ENCODE peak calls at places on chromosome 15, in ten cellular contexts. U, M, G, E, V, Y, N, B, C and J are unnamed samples.
A peak's percentile ranks its signal among the peaks of the same experiment; 100 is the strongest.

GRCh38 chr15:75307778-75308390 is 25.2 kb downstream of the GOLGA6D start:
- DNase-seq in U (peak; percentile 15), M (no peak), B (no peak), N (peak; percentile 41), G (peak; percentile 88), Y (peak; percentile 72), C (peak; percentile 70), V (peak; percentile 69), E (peak; percentile 78), J (peak; percentile 72)

GRCh38 chr15:38112406-38112805 is 140.2 kb upstream of the SPRED1 start:
- DNase-seq in V (no peak), N (no peak), E (no peak), Y (no peak), M (no peak), G (no peak), B (no peak), C (no peak), U (no peak), J (no peak)

GRCh38 chr15:48175126-48175525 is 3.0 kb downstream of the MYEF2 start:
- DNase-seq in V (no peak), G (no peak), N (no peak), M (peak; percentile 16), B (no peak), Y (no peak), C (no peak), E (no peak), U (no peak), J (no peak)

GRCh38 chr15:74627766-74628165 is 12.1 kb downstream of the CLK3 start:
- DNase-seq in E (no peak), M (no peak), C (no peak), N (no peak), B (no peak), V (no peak), Y (no peak), U (no peak), G (no peak), J (no peak)

GRCh38 chr15:65034719-65035118 is 5.3 kb upstream of the MTFMT start:
- DNase-seq in Y (no peak), N (no peak), G (no peak), V (no peak), C (no peak), M (no peak), U (no peak), E (no peak), B (no peak), J (no peak)

GRCh38 chr15:51185213-51185619 is 90.5 kb upstream of the TNFAIP8L3 start:
- DNase-seq in V (no peak), E (no peak), Y (peak; percentile 22), C (no peak), G (no peak), M (no peak), N (no peak), U (no peak), B (no peak), J (no peak)

GRCh38 chr15:92343869-92344643 is 49.6 kb upstream of the ST8SIA2 start:
- DNase-seq in B (no peak), Y (no peak), N (no peak), U (no peak), E (no peak), V (no peak), C (no peak), G (no peak), M (no peak), J (no peak)

GRCh38 chr15:50135123-50135541 is 16.1 kb upstream of the ATP8B4 start:
- DNase-seq in E (no peak), G (no peak), Y (no peak), M (no peak), C (no peak), B (no peak), V (no peak), U (no peak), N (peak; percentile 55), J (no peak)

GRCh38 chr15:89809093-89809786 is 5.4 kb downstream of the ANPEP start:
- DNase-seq in Y (no peak), M (no peak), V (peak; percentile 41), C (no peak), U (no peak), E (no peak), B (no peak), N (no peak), G (peak; percentile 29), J (no peak)

GRCh38 chr15:82646250-82647044 is 716 bp downstream of the CPEB1 start:
- DNase-seq in N (peak; percentile 25), B (no peak), C (no peak), Y (peak; percentile 57), V (no peak), U (peak; percentile 25), E (peak; percentile 16), G (no peak), M (no peak), J (no peak)

GRCh38 chr15:32956006-32956405 is 238.2 kb downstream of the GREM1 start:
- DNase-seq in U (no peak), V (no peak), Y (peak; percentile 8), E (peak; percentile 51), B (no peak), G (no peak), C (no peak), M (no peak), N (peak; percentile 85), J (no peak)

GRCh38 chr15:73628976-73629854 is 4.0 kb downstream of the NPTN start:
- DNase-seq in E (no peak), B (no peak), U (no peak), V (no peak), Y (no peak), M (no peak), C (no peak), G (no peak), N (peak; percentile 37), J (no peak)

GRCh38 chr15:91632981-91633380 is 220.5 kb upstream of the SLCO3A1 start:
- DNase-seq in N (no peak), U (no peak), V (no peak), G (no peak), C (no peak), Y (no peak), B (no peak), M (no peak), E (no peak), J (no peak)

GRCh38 chr15:69576035-69576526 is 123.5 kb downstream of the RPLP1 start:
- DNase-seq in E (peak; percentile 45), C (peak; percentile 86), V (peak; percentile 74), Y (no peak), U (peak; percentile 16), M (peak; percentile 13), N (peak; percentile 64), B (peak; percentile 63), G (peak; percentile 85), J (peak; percentile 84)

GRCh38 chr15:39102431-39102830 is 478.4 kb upstream of the THBS1 start:
- DNase-seq in E (no peak), U (no peak), V (no peak), Y (no peak), C (no peak), G (no peak), M (no peak), B (no peak), N (peak; percentile 31), J (no peak)

GRCh38 chr15:42549052-42549491 is 434 bp downstream of the HAUS2 start:
- DNase-seq in E (peak; percentile 33), V (no peak), B (peak; percentile 51), C (no peak), G (no peak), Y (no peak), M (no peak), N (peak; percentile 60), U (no peak), J (no peak)

GRCh38 chr15:44038801-44039200 is 156.3 kb downstream of the FRMD5 start:
- DNase-seq in B (no peak), C (no peak), E (peak; percentile 58), M (no peak), U (no peak), Y (no peak), V (no peak), G (no peak), N (no peak), J (no peak)

GRCh38 chr15:89136818-89137772 is 48.8 kb downstream of the ABHD2 start:
- DNase-seq in Y (no peak), N (peak; percentile 55), C (no peak), B (no peak), M (no peak), V (no peak), G (no peak), E (no peak), U (no peak), J (no peak)

DNA sequence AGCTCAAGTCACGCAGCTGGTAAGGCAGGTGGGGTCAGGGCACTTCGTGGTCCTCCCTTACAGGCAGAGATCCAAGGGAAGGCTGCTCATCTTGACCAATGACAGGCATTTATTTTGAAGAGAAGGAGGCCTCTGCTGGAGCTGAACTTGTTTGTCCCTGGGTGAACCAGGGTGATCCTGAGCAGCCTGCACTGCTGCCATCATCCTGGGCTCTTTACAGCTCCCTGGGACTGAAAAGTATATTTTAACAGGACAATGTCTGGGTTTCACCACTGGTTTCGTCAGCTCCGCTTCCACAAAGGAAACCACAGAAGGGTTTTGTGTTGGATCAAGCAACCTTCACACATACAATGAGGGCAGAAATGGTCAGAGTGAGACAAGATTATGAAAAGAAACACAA is 400.8 kb upstream of the TPM1 start:
- DNase-seq in G (no peak), B (no peak), U (no peak), Y (no peak), C (no peak), N (no peak), M (no peak), E (no peak), V (no peak), J (no peak)
- H3K36me3 ChIP-seq in G (no peaks in the 10 kb centered on the region), B (no peaks in the 10 kb centered on the region), U (no peaks in the 10 kb centered on the region), Y (no peaks in the 10 kb centered on the region), C (no peaks in the 10 kb centered on the region), N (no peaks in the 10 kb centered on the region), M (no peaks in the 10 kb centered on the region), E (no peaks in the 10 kb centered on the region), V (no peaks in the 10 kb centered on the region), J (no peaks in the 10 kb centered on the region)

GRCh38 chr15:57236561-57237281 is 139.6 kb upstream of the CGNL1 start:
- DNase-seq in U (no peak), V (no peak), N (no peak), C (no peak), Y (no peak), B (no peak), E (no peak), M (no peak), G (no peak), J (no peak)
- H3K36me3 ChIP-seq in U (peaks cover 2% of the 10 kb centered on the region), V (no peaks in the 10 kb centered on the region), N (peaks cover 52% of the 10 kb centered on the region), C (peaks cover 3% of the 10 kb centered on the region), Y (peaks cover 52% of the 10 kb centered on the region), B (peaks cover 47% of the 10 kb centered on the region), E (no peaks in the 10 kb centered on the region), M (peaks cover 5% of the 10 kb centered on the region), G (peaks cover 4% of the 10 kb centered on the region), J (peaks cover 28% of the 10 kb centered on the region)

GRCh38 chr15:67185621-67186225 is 68.7 kb downstream of the AAGAB start:
- DNase-seq in B (no peak), C (no peak), E (no peak), V (no peak), Y (no peak), G (no peak), M (peak; percentile 37), N (peak; percentile 62), U (no peak), J (no peak)
- H3K36me3 ChIP-seq in B (peaks cover 79% of the 10 kb centered on the region), C (no peaks in the 10 kb centered on the region), E (peaks cover 4% of the 10 kb centered on the region), V (peaks cover 41% of the 10 kb centered on the region), Y (peaks cover 70% of the 10 kb centered on the region), G (no peaks in the 10 kb centered on the region), M (peaks cover 26% of the 10 kb centered on the region), N (peaks cover 28% of the 10 kb centered on the region), U (peaks cover 16% of the 10 kb centered on the region), J (peaks cover 39% of the 10 kb centered on the region)

DNA sequence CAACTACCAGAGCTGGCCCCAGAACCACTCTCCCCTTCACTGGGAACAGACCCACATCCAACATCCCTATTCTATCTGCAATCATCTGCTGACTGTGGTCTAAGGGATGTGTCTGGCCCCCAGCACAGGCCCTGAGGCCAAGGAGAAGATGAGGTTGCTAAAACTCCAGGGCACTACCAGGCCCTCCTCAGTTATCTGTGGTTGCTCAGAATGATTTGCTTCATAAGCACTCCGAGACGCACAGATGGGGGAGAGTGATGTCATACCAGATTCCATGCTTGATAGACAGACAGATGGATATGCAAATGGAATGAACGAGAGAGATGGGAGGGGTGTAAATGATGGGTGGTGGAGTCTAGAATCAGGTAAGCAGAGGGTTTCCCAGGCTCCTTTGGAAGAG is 57.8 kb downstream of the CEMIP start:
- DNase-seq in E (no peak), U (no peak), M (no peak), N (no peak), B (no peak), G (no peak), V (no peak), Y (no peak), C (no peak), J (no peak)
- H3K36me3 ChIP-seq in E (no peaks in the 10 kb centered on the region), U (no peaks in the 10 kb centered on the region), M (no peaks in the 10 kb centered on the region), N (peaks cover 11% of the 10 kb centered on the region), B (no peaks in the 10 kb centered on the region), G (no peaks in the 10 kb centered on the region), V (no peaks in the 10 kb centered on the region), Y (no peaks in the 10 kb centered on the region), C (no peaks in the 10 kb centered on the region), J (no peaks in the 10 kb centered on the region)